ENCODE peak calls at places on chromosomes 4 and X, in four cellular contexts. E is suprapubic skin; L is CD8-positive, alpha-beta T cell; S is adrenal gland. F is an unnamed sample.

GRCh38 chr4:155675709-155676429 is 9.2 kb downstream of the GUCY1A1 start:
- DNase-seq in E (no peak), L (no peak), S (no peak), F (no peak)

GRCh38 chr4:85475631-85476233 is 782 bp downstream of the ARHGAP24 start:
- DNase-seq in E (no peak), L (no peak), S (no peak), F (peak)

GRCh38 chr4:66572949-66573348 is 902.7 kb upstream of the EPHA5 start:
- DNase-seq in E (no peak), L (no peak), S (no peak), F (no peak)

GRCh38 chrX:24151513-24151912 is 2.0 kb downstream of the ZFX start:
- DNase-seq in E (no peak), L (no peak), S (no peak), F (no peak)

GRCh38 chr4:60805500-60806313 is 394.4 kb upstream of the ADGRL3 start:
- DNase-seq in E (no peak), L (no peak), S (peak), F (peak)

GRCh38 chr4:173990126-173990878 is 293.2 kb downstream of the FBXO8 start:
- DNase-seq in E (no peak), L (no peak), S (no peak), F (no peak)

GRCh38 chrX:54479471-54480122 is 16.4 kb downstream of the FGD1 start:
- DNase-seq in E (no peak), L (no peak), S (no peak), F (no peak)

GRCh38 chrX:1661048-1661921 is 46.4 kb downstream of the ASMT start:
- DNase-seq in E (peak), L (no peak), S (peak), F (no peak)

GRCh38 chr4:54643958-54644357 is 13.8 kb upstream of the KIT start:
- DNase-seq in E (no peak), L (no peak), S (no peak), F (no peak)

GRCh38 chr4:40264995-40265909 is 68.4 kb downstream of the RHOH start:
- DNase-seq in E (no peak), L (peak), S (no peak), F (peak)

GRCh38 chrX:104864296-104864695 is 298.3 kb downstream of the IL1RAPL2 start:
- DNase-seq in E (no peak), L (no peak), S (no peak), F (no peak)

GRCh38 chr4:167873536-167873935 is 218.8 kb upstream of the ANXA10 start:
- DNase-seq in E (no peak), L (no peak), S (no peak), F (no peak)

GRCh38 chr4:180751009-180751408 is 1492.2 kb upstream of the TENM3 start:
- DNase-seq in E (no peak), L (no peak), S (peak), F (no peak)

GRCh38 chr4:39576268-39576667 is 49.0 kb upstream of the UGDH start:
- DNase-seq in E (no peak), L (no peak), S (no peak), F (no peak)

GRCh38 chr4:186144596-186145569 is 40.4 kb downstream of the FAM149A start:
- DNase-seq in E (peak), L (no peak), S (peak), F (peak)

GRCh38 chrX:68927178-68927577 is 98.4 kb downstream of the EFNB1 start:
- DNase-seq in E (no peak), L (no peak), S (no peak), F (no peak)

GRCh38 chr4:53605783-53606182 is 14.5 kb upstream of the LNX1 start:
- DNase-seq in E (no peak), L (no peak), S (peak), F (no peak)

GRCh38 chr4:164383187-164384181 is 370.4 kb upstream of the SMIM31 start:
- DNase-seq in E (no peak), L (no peak), S (no peak), F (peak)

GRCh38 chr4:56219447-56219846 is 167.8 kb downstream of the AASDH start:
- DNase-seq in E (no peak), L (no peak), S (no peak), F (no peak)

GRCh38 chr4:106315476-106315967 is 487 bp downstream of the TBCK start:
- DNase-seq in E (no peak), L (no peak), S (no peak), F (no peak)

GRCh38 chr4:127631420-127631819 is 1.3 kb upstream of the INTU start:
- DNase-seq in E (no peak), L (no peak), S (no peak), F (no peak)

GRCh38 chr4:33948921-33949320 is 2295.4 kb downstream of the ARAP2 start:
- DNase-seq in E (no peak), L (no peak), S (no peak), F (no peak)

GRCh38 chr4:11416767-11417113 is 12.0 kb downstream of the HS3ST1 start:
- DNase-seq in E (no peak), L (no peak), S (no peak), F (no peak)

GRCh38 chrX:154495472-154495922 is 5.1 kb upstream of the SLC10A3 start:
- DNase-seq in E (no peak), L (no peak), S (no peak), F (no peak)

GRCh38 chrX:42746606-42747005 is 31.4 kb downstream of the PPP1R2C start:
- DNase-seq in E (no peak), L (no peak), S (no peak), F (no peak)

GRCh38 chr4:138632856-138633255 is 382.7 kb upstream of the NOCT start:
- DNase-seq in E (no peak), L (no peak), S (no peak), F (no peak)

GRCh38 chr4:184503869-184504300 is 29.5 kb upstream of the IRF2 start:
- DNase-seq in E (no peak), L (no peak), S (no peak), F (no peak)

GRCh38 chrX:94751611-94752010 is 1077.6 kb downstream of the FAM133A start:
- DNase-seq in E (no peak), L (no peak), S (no peak), F (no peak)

GRCh38 chr4:687975-688694 is 816 bp downstream of the SLC49A3 start:
- DNase-seq in E (peak), L (no peak), S (no peak), F (no peak)

GRCh38 chrX:70044541-70045245 is 5.0 kb downstream of the AWAT2 start:
- DNase-seq in E (no peak), L (no peak), S (no peak), F (no peak)

GRCh38 chrX:107482046-107482445 is 32.6 kb downstream of the FRMPD3 start:
- DNase-seq in E (no peak), L (no peak), S (no peak), F (no peak)

GRCh38 chrX:108081110-108081509 is 10.2 kb downstream of the PSMD10 start:
- DNase-seq in E (no peak), L (no peak), S (no peak), F (no peak)

GRCh38 chrX:31228909-31229308 is 157.1 kb upstream of the FTHL17 start:
- DNase-seq in E (no peak), L (no peak), S (no peak), F (no peak)

GRCh38 chr4:56656346-56656643 is 24.8 kb downstream of the HOPX start:
- DNase-seq in E (no peak), L (no peak), S (no peak), F (peak)

GRCh38 chr4:111630705-111631104 is 514.5 kb upstream of the FAM241A start:
- DNase-seq in E (no peak), L (no peak), S (no peak), F (no peak)

GRCh38 chr4:32133141-32133540 is 1413.0 kb downstream of the PCDH7 start:
- DNase-seq in E (no peak), L (no peak), S (no peak), F (no peak)

GRCh38 chr4:98544141-98544817 is 114.1 kb downstream of the TSPAN5 start:
- DNase-seq in E (no peak), L (no peak), S (no peak), F (no peak)

GRCh38 chr4:98544818-98545399 is 113.5 kb downstream of the TSPAN5 start:
- DNase-seq in E (no peak), L (no peak), S (no peak), F (no peak)

GRCh38 chr4:98542011-98542410 is 116.4 kb downstream of the TSPAN5 start:
- DNase-seq in E (no peak), L (no peak), S (no peak), F (no peak)

DNA sequence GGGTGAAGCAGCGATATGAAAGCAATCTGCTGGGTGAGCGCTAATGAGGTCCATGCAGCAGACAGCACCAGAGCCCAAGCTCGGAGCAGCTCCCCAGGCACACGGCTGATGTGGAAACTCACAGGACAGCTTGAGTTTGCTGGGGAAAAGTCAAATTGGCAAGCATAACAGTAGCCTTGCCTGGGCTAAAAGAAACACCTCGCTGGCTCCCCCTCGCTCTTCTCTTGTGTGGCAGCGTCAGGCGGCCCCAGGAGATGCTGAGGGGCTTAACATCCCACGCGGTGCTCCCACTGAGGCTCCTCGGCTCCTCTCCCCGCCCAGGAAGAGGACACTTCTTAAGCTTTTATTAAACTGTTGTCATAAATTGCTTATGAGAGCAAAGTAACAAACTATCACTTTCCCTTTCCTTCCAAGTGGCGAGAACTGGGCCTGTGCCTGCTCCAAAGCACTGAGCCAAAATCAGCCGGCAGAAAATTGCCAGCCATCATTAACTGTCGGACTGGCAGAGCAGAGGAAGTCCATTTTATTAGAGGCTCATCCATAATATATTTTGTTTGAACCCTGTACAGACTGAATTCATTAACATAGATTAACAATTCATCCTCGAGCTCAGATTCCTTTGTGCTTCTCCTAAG is 111.4 kb downstream of the TSPAN5 start:
- DNase-seq in E (no peak), L (no peak), S (no peak), F (no peak)
- TF ChIP-seq CTCF in E (no peak), L (no peak), S (no peak), F (no peak)

GRCh38 chrX:131763674-131764073 is 219.8 kb downstream of the OR13H1 start:
- DNase-seq in E (no peak), L (no peak), S (peak), F (no peak)

GRCh38 chrX:131764224-131764623 is 220.3 kb downstream of the OR13H1 start:
- DNase-seq in E (no peak), L (no peak), S (no peak), F (no peak)

DNA sequence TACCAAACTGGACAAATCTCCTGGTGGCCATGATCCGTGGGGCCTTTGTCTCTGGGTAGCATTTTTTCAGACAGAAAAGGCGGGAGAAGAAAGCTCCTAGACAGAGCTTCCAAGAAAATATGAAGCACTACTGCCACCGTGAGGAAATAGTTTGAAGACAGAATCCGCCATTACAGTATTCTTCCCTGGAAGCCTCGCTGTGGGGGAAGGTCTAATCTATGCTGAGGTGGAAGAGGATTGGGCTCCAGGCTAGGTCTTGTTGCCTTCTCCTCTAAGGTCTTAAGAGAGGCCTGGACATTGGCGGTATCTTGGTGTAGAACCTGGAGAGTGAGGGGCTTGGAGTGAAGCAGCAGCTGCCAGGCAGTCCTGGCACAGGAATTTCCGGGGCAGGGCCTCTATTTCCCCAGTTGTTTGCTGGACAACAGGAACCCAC is 218.9 kb downstream of the OR13H1 start:
- DNase-seq in E (no peak), L (no peak), S (peak), F (no peak)
- TF ChIP-seq CTCF in E (peak), L (no peak), S (peak), F (no peak)

GRCh38 chr4:83034630-83035494 is at the start of gene COPS4:
- DNase-seq in E (peak), L (peak), S (peak), F (peak)
- TF ChIP-seq CTCF in E (peak), L (peak), S (no peak), F (peak)

DNA sequence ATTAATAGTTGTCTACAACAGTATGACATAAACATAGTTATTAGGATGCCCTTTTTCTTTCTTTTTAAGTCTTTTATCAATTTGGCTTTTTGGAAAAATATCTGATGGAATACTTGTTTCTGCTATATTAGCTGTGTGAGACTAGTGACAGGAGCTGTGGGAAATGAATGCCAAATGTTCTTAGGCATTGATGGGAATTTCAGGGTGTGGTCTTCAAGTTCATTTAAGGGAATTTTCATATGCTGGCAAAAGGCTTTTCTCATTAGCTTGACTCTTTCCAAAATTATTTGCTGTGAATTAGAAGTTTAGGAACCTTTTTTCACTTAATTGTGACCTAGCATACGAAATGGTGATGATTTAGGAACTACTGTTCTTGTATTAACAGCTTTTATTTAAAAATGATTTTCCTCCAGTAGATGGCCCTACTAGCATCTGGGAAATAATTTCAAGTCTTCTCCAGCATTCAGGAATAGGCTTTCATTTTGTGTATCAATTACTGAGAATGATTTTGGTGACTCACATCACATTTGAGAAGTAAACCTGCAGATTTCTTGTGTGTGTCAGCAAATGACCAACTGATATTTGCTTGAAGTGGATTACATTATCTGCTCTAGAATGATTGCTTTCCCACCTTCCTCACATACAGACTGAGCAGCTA is 70.9 kb downstream of the HTT start:
- DNase-seq in E (no peak), L (no peak), S (no peak), F (no peak)
- TF ChIP-seq CTCF in E (no peak), L (no peak), S (no peak), F (peak)

GRCh38 chrX:124863303-124863702 is 456.4 kb upstream of the TEX13C start:
- DNase-seq in E (no peak), L (no peak), S (no peak), F (no peak)
- TF ChIP-seq CTCF in E (no peak), L (no peak), S (no peak), F (peak)

GRCh38 chr4:67809502-67809901 is 55.3 kb upstream of the GNRHR start:
- DNase-seq in E (no peak), L (no peak), S (no peak), F (no peak)
- TF ChIP-seq CTCF in E (no peak), L (no peak), S (no peak), F (no peak)

GRCh38 chrX:149903889-149904748 is 23.1 kb downstream of the MAGEA8 start:
- DNase-seq in E (no peak), L (no peak), S (no peak), F (no peak)
- TF ChIP-seq CTCF in E (no peak), L (no peak), S (no peak), F (peak)

GRCh38 chrX:74510401-74510800 is 89.1 kb downstream of the SLC16A2 start:
- DNase-seq in E (no peak), L (no peak), S (no peak), F (no peak)

GRCh38 chrX:74509989-74510388 is 88.7 kb downstream of the SLC16A2 start:
- DNase-seq in E (no peak), L (no peak), S (no peak), F (no peak)

GRCh38 chrX:74514384-74514783 is 93.1 kb downstream of the SLC16A2 start:
- DNase-seq in E (no peak), L (no peak), S (peak), F (no peak)

GRCh38 chrX:74506310-74507115 is 85.2 kb downstream of the SLC16A2 start:
- DNase-seq in E (no peak), L (no peak), S (no peak), F (no peak)

DNA sequence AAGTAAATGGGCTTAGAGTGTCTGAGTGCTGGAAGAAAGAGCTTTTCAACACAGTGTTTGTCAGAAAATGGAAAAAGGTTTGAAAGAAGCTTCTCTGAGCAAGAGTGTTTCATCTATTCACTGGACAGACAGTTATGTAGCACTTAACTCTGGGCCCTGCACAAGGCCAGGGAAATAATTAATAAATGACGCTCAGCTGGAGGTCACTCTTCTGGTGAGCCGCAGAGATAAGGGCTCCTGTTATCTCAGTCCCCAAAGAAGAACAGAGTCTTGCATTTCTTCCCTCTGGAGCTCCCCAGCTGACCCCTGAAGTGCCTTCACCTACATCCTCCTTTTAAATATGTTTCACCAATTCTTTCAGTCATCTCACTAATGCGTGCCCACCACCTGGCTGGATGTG is 90.4 kb downstream of the SLC16A2 start:
- DNase-seq in E (no peak), L (no peak), S (no peak), F (no peak)
- TF ChIP-seq CTCF in E (no peak), L (no peak), S (no peak), F (no peak)

DNA sequence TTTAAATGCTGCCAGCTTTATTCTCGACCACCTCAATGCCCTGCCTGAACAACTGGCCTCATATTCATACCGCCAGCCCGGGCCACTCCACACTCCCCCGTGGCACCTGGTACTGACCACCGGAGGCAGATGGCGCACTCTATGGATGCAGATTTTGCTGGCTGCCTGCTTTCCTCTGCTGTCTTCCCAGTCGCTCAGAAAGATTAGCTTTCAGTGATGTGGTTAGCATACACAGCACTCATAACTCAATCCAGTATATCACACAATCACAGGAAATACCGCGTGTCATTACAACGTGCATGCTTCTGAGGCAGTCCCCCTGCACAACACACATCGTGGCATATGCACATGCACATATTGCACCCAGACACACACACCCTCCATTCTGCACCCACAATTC is 147.2 kb upstream of the BCOR start:
- DNase-seq in E (no peak), L (no peak), S (no peak), F (no peak)
- TF ChIP-seq CTCF in E (no peak), L (no peak), S (no peak), F (no peak)

GRCh38 chr4:107757293-107757692 is 37.3 kb upstream of the PAPSS1 start:
- DNase-seq in E (no peak), L (no peak), S (no peak), F (no peak)

GRCh38 chr4:107755841-107756356 is 35.9 kb upstream of the PAPSS1 start:
- DNase-seq in E (no peak), L (no peak), S (no peak), F (no peak)

GRCh38 chr4:107760281-107760947 is 40.4 kb upstream of the PAPSS1 start:
- DNase-seq in E (no peak), L (no peak), S (no peak), F (no peak)

GRCh38 chr4:107757860-107758476 is 37.9 kb upstream of the PAPSS1 start:
- DNase-seq in E (no peak), L (no peak), S (no peak), F (no peak)
- TF ChIP-seq CTCF in E (peak), L (peak), S (peak), F (peak)